ENCODE peak calls at places on chromosomes 11 and 22, in four cellular contexts. C is H1, U is SK-N-SH, W is HepG2. F is an unnamed sample. For H3K4me1, the result is how much of the 10 kb centered on the place peaks cover.

GRCh38 chr22:36760716-36761115 is 15.2 kb downstream of the IFT27 start:
- DNase-seq in U (no peak), W (no peak), C (no peak), F (no peak)

GRCh38 chr11:28860898-28861297 is 752.7 kb downstream of the METTL15 start:
- DNase-seq in U (no peak), W (no peak), C (no peak), F (peak)

GRCh38 chr11:107563702-107564101 is 1.8 kb downstream of the ALKBH8 start:
- DNase-seq in W (peak), U (peak), C (no peak), F (peak)

GRCh38 chr11:124644426-124645280 is 22.0 kb downstream of the TBRG1 start:
- DNase-seq in W (peak), C (no peak), U (peak), F (peak)

GRCh38 chr11:73030130-73030529 is 112.0 kb downstream of the FCHSD2 start:
- DNase-seq in C (no peak), W (no peak), U (no peak), F (no peak)

GRCh38 chr22:25403284-25403606 is 161.2 kb upstream of the GRK3 start:
- DNase-seq in U (no peak), W (no peak), C (no peak), F (no peak)

GRCh38 chr11:8786933-8787332 is 104.3 kb downstream of the RPL27A start:
- DNase-seq in U (no peak), C (no peak), W (no peak), F (no peak)

GRCh38 chr11:17410606-17411379 is 22.3 kb upstream of the KCNJ11 start:
- DNase-seq in W (no peak), C (no peak), U (no peak), F (no peak)

GRCh38 chr11:33045551-33046255 is 6.3 kb downstream of the TCP11L1 start:
- DNase-seq in U (no peak), C (no peak), W (peak), F (no peak)

GRCh38 chr11:46541593-46542371 is 52.0 kb downstream of the AMBRA1 start:
- DNase-seq in C (no peak), W (no peak), U (no peak), F (no peak)

GRCh38 chr11:1888811-1889526 is 2.7 kb downstream of the PRR33 start:
- DNase-seq in U (peak), C (no peak), W (no peak), F (no peak)

GRCh38 chr22:49580024-49580423 is 247.6 kb downstream of the BRD1 start:
- DNase-seq in W (no peak), C (no peak), U (no peak), F (no peak)

GRCh38 chr11:103384652-103385051 is 275.4 kb downstream of the DYNC2H1 start:
- DNase-seq in W (no peak), U (no peak), C (no peak), F (no peak)

GRCh38 chr11:119422505-119423416 is at the start of gene THY1:
- DNase-seq in W (no peak), U (peak), C (no peak), F (no peak)

GRCh38 chr22:39556970-39557811 is 13.4 kb upstream of the CACNA1I start:
- DNase-seq in C (no peak), W (no peak), U (peak), F (no peak)

GRCh38 chr11:103842795-103843194 is 193.6 kb upstream of the DDI1 start:
- DNase-seq in C (no peak), W (no peak), U (peak), F (no peak)

GRCh38 chr11:91927448-91927847 is 297.2 kb upstream of the FAT3 start:
- DNase-seq in U (no peak), C (no peak), W (no peak), F (no peak)

GRCh38 chr11:130474637-130475400 is 26.4 kb downstream of the ADAMTS15 start:
- DNase-seq in C (no peak), U (peak), W (no peak), F (no peak)

GRCh38 chr11:46389450-46390330 is 1.9 kb downstream of the CHRM4 start:
- DNase-seq in W (peak), U (peak), C (no peak), F (peak)

GRCh38 chr11:59223611-59224010 is 10.9 kb upstream of the MPEG1 start:
- DNase-seq in W (no peak), U (no peak), C (no peak), F (no peak)

GRCh38 chr11:95925011-95925410 is 1.1 kb upstream of the MTMR2 start:
- DNase-seq in C (no peak), U (no peak), W (peak), F (peak)

GRCh38 chr11:111520565-111520964 is 6.0 kb downstream of the HOATZ start:
- DNase-seq in U (no peak), C (no peak), W (no peak), F (no peak)

GRCh38 chr11:62850911-62851806 is 11.8 kb upstream of the WDR74 start:
- DNase-seq in C (no peak), U (no peak), W (peak), F (peak)

GRCh38 chr11:18698341-18699268 is at the start of gene TMEM86A:
- DNase-seq in U (peak), W (peak), C (no peak), F (peak)

GRCh38 chr11:46554205-46555162 is 39.3 kb downstream of the AMBRA1 start:
- DNase-seq in W (peak), C (no peak), U (no peak), F (peak)

GRCh38 chr11:70872950-70873735 is 379.2 kb downstream of the SHANK2 start:
- DNase-seq in W (no peak), C (peak), U (no peak), F (no peak)
- TF ChIP-seq SIN3A in W (no peak), C (no peak), U (no peak), F (no peak)

DNA sequence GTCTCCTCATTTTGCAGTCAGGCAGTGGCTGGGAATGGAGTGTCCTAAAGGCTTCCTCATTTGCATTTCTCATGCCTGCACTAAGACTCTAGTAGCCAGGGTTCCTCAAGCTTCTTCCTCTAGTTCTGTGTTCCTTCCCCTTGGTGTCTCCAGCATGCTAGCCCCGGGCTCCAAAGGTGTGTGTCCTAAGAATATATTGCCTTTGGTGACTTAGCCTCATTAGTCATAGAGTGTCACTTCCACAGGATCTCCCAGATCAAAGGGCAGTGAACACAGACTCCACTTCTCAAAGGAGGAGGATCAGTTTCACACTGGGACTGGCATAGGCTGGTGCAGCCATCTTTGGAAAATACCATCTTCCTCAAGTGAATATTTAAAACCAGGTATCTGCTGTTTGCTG is 21.4 kb upstream of the ACER3 start:
- DNase-seq in W (no peak), C (no peak), U (no peak), F (peak)
- H3K4me1 ChIP-seq in W (under half), C (under half), U (under half), F (under half)

DNA sequence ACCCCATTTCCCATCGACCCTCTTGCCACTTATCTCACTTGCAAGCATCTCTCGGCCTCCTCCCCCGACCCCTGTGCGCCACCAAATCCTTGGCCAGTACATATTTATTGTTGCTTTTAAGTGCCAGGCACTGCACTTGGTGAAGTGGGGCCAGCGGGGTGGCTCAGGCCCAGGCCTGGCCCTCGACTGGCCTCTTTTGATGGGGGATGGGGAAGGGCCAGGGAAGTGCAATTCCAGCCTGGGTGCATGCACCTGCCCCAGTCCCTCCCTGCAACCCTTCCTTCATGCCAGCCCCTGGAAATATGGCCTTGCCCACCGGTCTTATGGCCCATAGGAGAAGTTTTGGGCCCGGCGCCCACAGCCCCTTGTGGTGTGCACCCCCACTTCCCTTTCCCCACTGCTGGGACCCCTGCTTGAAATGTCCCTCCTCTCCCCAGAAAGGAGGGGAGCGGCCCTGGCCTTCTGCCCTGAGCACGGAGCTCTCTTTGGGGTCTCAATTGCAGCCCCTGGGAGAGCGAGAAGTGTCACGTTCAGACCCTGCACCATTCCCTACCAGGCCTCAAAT is 791 bp downstream of the SUSD2 start:
- DNase-seq in C (no peak), U (no peak), W (no peak), F (no peak)
- TF ChIP-seq SIN3A in C (no peak), U (no peak), W (no peak), F (no peak)

GRCh38 chr11:57482782-57483569 is 22.6 kb downstream of the RTN4RL2 start:
- DNase-seq in W (no peak), C (no peak), U (peak), F (no peak)
- H3K4me1 ChIP-seq in W (under half), C (under half), U (under half), F (under half)

GRCh38 chr11:35245786-35246185 is 106.8 kb downstream of the CD44 start:
- DNase-seq in W (no peak), C (no peak), U (no peak), F (no peak)
- TF ChIP-seq SIN3A in W (no peak), C (no peak), U (no peak), F (no peak)

DNA sequence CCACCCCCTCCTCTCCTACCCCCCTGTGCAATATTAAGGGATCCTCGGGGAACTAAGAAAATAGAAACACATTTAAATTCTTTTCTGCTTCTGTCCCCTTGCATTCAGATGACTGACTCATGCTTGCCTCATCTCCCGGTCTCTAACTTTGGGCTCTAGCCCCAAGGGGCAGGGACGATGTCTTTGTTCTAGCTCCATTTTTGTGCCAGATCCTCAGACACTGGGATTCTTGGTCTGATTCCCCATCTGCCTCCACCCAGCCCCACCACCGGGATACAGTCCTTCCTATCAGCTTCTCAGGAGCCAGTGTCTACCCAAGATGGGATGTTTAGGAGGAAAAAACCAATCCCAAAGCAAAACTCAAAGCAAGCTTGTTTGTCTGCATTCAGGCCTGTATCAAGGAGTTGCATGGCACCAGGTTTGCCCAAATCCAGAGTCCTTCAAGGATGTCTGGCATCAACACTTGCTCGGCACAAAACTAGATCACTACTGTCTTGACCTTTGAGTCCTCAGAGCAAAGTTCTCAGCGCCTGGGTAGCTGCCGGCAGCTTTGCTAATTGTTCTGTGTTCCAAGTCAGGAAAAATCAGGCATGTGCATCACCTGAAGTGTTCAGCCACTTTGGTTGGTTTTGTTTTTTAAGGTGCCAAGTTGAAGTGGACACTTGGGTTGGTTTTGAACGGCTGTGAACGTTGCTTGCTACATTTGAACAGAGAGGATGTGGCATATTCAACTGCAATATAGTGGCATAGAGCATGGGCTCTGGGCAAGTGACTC is 212.8 kb downstream of the DSCAML1 start:
- DNase-seq in U (no peak), W (no peak), C (no peak), F (no peak)
- H3K4me1 ChIP-seq in U (under half), W (under half), C (under half), F (under half)

GRCh38 chr22:19668748-19669147 is 45.6 kb upstream of the SEPTIN5 start:
- DNase-seq in C (no peak), U (no peak), W (no peak), F (no peak)
- TF ChIP-seq SIN3A in C (no peak), U (no peak), W (no peak), F (no peak)

GRCh38 chr11:27420722-27421572 is 51.6 kb downstream of the LGR4 start:
- DNase-seq in C (no peak), W (no peak), U (no peak), F (no peak)

GRCh38 chr11:27427183-27427980 is 45.2 kb downstream of the LGR4 start:
- DNase-seq in U (no peak), C (no peak), W (no peak), F (no peak)

GRCh38 chr11:27421819-27422494 is 50.6 kb downstream of the LGR4 start:
- DNase-seq in W (no peak), U (no peak), C (no peak), F (no peak)

GRCh38 chr11:27420217-27420616 is 52.4 kb downstream of the LGR4 start:
- DNase-seq in W (no peak), U (no peak), C (no peak), F (no peak)

DNA sequence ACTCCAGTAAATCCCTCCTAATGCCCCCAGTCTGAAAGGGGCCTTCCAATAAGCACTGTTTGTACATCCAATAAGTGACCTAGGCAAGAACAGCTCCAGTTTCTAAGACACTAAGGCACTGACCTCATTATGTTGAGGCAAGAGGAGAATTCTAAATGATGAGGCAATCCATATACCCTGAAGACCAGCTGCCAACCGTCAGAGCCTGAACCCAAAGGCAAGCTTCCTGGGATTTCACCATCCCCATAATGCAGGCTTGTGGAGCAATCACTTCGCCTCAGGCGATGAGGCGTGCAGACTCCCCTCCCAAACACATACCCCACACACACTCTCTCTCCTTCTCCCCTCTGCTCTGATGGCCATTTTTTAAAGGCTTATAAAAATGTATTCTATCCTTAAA is 49.5 kb downstream of the LGR4 start:
- DNase-seq in U (no peak), W (no peak), C (no peak), F (no peak)
- H3K4me1 ChIP-seq in U (under half), W (under half), C (under half), F (under half)

GRCh38 chr11:78161937-78162336 is 22.5 kb upstream of the ALG8 start:
- DNase-seq in U (peak), W (no peak), C (no peak), F (no peak)
- TF ChIP-seq SIN3A in U (no peak), W (no peak), C (no peak), F (no peak)